ENCODE peak calls at places on chromosomes 11 and 22, in five cellular contexts. L is BE2C, I is HFF-Myc, A is colonic mucosa, M is AG10803. W is an unnamed sample.

GRCh38 chr11:131816046-131816445 is 445.6 kb downstream of the NTM start:
- DNase-seq in L (no peak), A (no peak), M (peak), I (no peak), W (no peak)

GRCh38 chr22:20080445-20080775 is 369 bp downstream of the DGCR8 start:
- DNase-seq in M (peak), L (peak), A (peak), I (no peak), W (peak)

GRCh38 chr22:27461470-27461869 is 340.1 kb downstream of the MN1 start:
- DNase-seq in I (no peak), A (no peak), L (no peak), M (peak), W (no peak)

GRCh38 chr22:48418831-48419230 is 1408.8 kb downstream of the BRD1 start:
- DNase-seq in I (no peak), A (no peak), M (no peak), L (no peak), W (no peak)

GRCh38 chr11:126466288-126467045 is 111.0 kb downstream of the ST3GAL4 start:
- DNase-seq in I (no peak), A (no peak), M (no peak), L (no peak), W (no peak)

GRCh38 chr22:45612940-45613339 is 58.7 kb upstream of the ATXN10 start:
- DNase-seq in I (no peak), L (peak), A (no peak), M (peak), W (no peak)

GRCh38 chr11:93329936-93330445 is 551 bp upstream of the DEUP1 start:
- DNase-seq in L (no peak), A (peak), M (peak), I (no peak), W (no peak)

GRCh38 chr11:10575346-10575745 is 6.9 kb upstream of the LYVE1 start:
- DNase-seq in M (no peak), L (no peak), I (no peak), A (no peak), W (no peak)

GRCh38 chr11:986270-986951 is 50.1 kb downstream of the MUC6 start:
- DNase-seq in A (no peak), L (no peak), I (no peak), M (no peak), W (no peak)

GRCh38 chr11:114026355-114026754 is 33.2 kb upstream of the ZBTB16 start:
- DNase-seq in L (peak), A (no peak), I (no peak), M (no peak), W (no peak)

GRCh38 chr22:21923163-21923561 is 29.5 kb downstream of the PPM1F start:
- DNase-seq in I (no peak), M (no peak), A (no peak), L (no peak), W (no peak)

GRCh38 chr11:2781413-2782274 is 81.8 kb upstream of the KCNQ1OT1 start:
- DNase-seq in A (peak), I (no peak), M (no peak), L (no peak), W (no peak)

GRCh38 chr11:78922886-78923625 is 348.4 kb upstream of the NARS2 start:
- DNase-seq in I (no peak), M (no peak), A (no peak), L (no peak), W (no peak)

GRCh38 chr11:71423181-71423790 is 24.9 kb downstream of the DHCR7 start:
- DNase-seq in A (no peak), I (no peak), L (no peak), M (no peak), W (no peak)

GRCh38 chr11:54558407-54558806 is 45.4 kb downstream of the OR4C46 start:
- DNase-seq in A (no peak), M (no peak), L (no peak), I (no peak), W (no peak)

GRCh38 chr11:93852242-93852641 is 1.8 kb upstream of the VSTM5 start:
- DNase-seq in I (no peak), L (no peak), A (no peak), M (no peak), W (no peak)

GRCh38 chr22:48528221-48528915 is 1299.3 kb downstream of the BRD1 start:
- DNase-seq in A (no peak), M (no peak), I (no peak), L (no peak), W (no peak)

GRCh38 chr11:20407344-20407743 is 19.8 kb downstream of the PRMT3 start:
- DNase-seq in A (no peak), M (no peak), L (no peak), I (no peak), W (no peak)

GRCh38 chr22:24994070-24994763 is 41.7 kb downstream of the KIAA1671 start:
- DNase-seq in I (no peak), A (peak), M (peak), L (no peak), W (no peak)

GRCh38 chr11:120212926-120213325 is 2.1 kb downstream of the OAF start:
- DNase-seq in L (no peak), A (peak), I (no peak), M (no peak), W (no peak)

GRCh38 chr11:62556102-62556871 is 9.7 kb upstream of the AHNAK start:
- DNase-seq in L (peak), I (peak), M (peak), A (peak), W (peak)

GRCh38 chr22:26134654-26135330 is 34.5 kb upstream of the SEZ6L start:
- DNase-seq in L (peak), M (no peak), I (no peak), A (no peak), W (no peak)

GRCh38 chr11:64007160-64007628 is 21.0 kb downstream of the OTUB1 start:
- DNase-seq in A (peak), M (peak), I (no peak), L (no peak), W (no peak)

GRCh38 chr11:6219359-6219758 is 14.0 kb downstream of the C11orf42 start:
- DNase-seq in L (no peak), A (peak), M (peak), I (peak), W (no peak)

GRCh38 chr11:82790723-82791487 is 57.2 kb upstream of the FAM181B start:
- DNase-seq in A (no peak), I (no peak), L (peak), M (no peak), W (no peak)

GRCh38 chr22:49307870-49308269 is 519.8 kb downstream of the BRD1 start:
- DNase-seq in I (no peak), M (no peak), A (peak), L (no peak), W (no peak)

GRCh38 chr11:15845261-15845660 is 511.1 kb downstream of the SOX6 start:
- DNase-seq in I (no peak), L (no peak), A (no peak), M (no peak), W (no peak)

GRCh38 chr11:73746701-73747100 is 14.2 kb downstream of the RAB6A start:
- DNase-seq in M (no peak), I (no peak), A (no peak), L (no peak), W (no peak)

GRCh38 chr11:107623183-107623582 is 32.2 kb downstream of the ELMOD1 start:
- DNase-seq in I (no peak), L (no peak), A (no peak), M (peak), W (no peak)

GRCh38 chr22:49517721-49518120 is 310.0 kb downstream of the BRD1 start:
- DNase-seq in M (no peak), L (no peak), A (no peak), I (no peak), W (no peak)

GRCh38 chr11:91244921-91245320 is 979.7 kb upstream of the FAT3 start:
- DNase-seq in L (peak), M (no peak), A (no peak), I (no peak), W (no peak)
- TF ChIP-seq CTCF in L (no peak), M (no peak), A (no peak), I (no peak), W (no peak)

GRCh38 chr11:39965701-39966100 is 1493.8 kb downstream of the LRRC4C start:
- DNase-seq in A (no peak), M (no peak), L (no peak), I (no peak), W (no peak)
- TF ChIP-seq CTCF in A (no peak), M (no peak), L (no peak), I (no peak), W (no peak)

GRCh38 chr11:112797653-112798293 is 163.4 kb upstream of the NCAM1 start:
- DNase-seq in I (no peak), L (peak), M (peak), A (no peak), W (peak)
- TF ChIP-seq CTCF in I (peak), L (peak), M (peak), A (no peak), W (peak)

DNA sequence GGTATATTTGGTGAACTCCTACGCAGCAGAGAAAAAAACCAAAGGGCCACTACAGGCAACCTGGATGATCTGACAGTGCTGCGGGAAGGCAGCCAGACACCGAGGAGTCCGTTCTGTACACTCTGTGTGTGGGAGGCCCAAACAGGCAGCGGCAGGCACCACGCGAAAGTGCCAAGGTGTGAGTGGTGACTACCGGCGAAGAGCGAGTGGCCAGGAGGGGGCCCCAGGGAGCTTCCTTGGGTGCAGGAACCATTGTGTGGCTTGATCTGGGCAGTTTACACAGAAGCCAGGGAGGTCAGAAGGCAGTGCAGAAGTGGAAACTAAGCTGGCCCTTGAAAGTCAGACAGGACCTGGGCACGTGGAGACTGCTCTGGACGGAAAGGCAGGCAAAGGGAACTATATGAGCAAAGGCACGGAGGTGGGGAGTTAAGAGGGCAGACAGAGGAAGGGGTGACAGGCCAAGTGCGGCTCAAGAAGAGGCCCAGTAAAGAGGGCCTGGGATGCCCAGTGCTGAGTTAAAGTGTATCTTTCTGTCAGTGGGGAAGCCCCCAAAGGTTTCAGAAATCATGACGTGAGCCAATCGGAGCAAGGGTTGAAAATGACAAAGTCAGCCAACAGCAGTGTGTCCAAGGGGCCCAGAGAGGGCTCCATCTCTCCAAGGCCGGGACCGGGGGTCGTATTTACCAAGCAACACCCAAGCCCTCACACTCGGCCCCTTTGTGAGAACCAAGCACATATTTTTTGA is 10.6 kb downstream of the TMEM184B start:
- DNase-seq in M (no peak), A (peak), L (peak), I (no peak), W (peak)
- TF ChIP-seq CTCF in M (peak), A (peak), L (peak), I (peak), W (peak)

DNA sequence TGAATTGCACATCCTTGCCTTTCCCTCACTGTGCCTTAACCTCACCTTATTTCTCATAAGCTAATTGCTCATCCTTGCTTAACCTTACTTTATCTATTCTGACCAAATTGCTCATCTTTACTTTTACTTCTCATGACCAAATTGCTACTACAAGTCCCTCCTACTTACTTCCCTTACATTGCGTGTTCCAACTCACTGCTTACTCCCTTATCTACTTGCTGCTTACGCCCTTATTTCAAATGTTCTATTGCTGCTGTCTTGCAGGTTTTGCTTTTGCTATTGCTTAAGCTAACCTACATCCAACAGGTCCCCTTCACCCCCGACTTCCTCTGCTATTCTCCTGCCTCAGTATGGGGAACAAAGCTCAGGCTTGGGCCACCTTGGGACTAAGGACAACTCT is 8.0 kb downstream of the OR8B2 start:
- DNase-seq in A (no peak), M (no peak), L (no peak), I (no peak), W (no peak)
- TF ChIP-seq CTCF in A (no peak), M (no peak), L (no peak), I (no peak), W (no peak)

GRCh38 chr11:3820971-3821370 is 12.6 kb downstream of the PGAP2 start:
- DNase-seq in I (no peak), L (no peak), M (no peak), A (no peak), W (no peak)
- TF ChIP-seq CTCF in I (no peak), L (no peak), M (no peak), A (no peak), W (no peak)

GRCh38 chr11:24779791-24780190 is 282.9 kb downstream of the LUZP2 start:
- DNase-seq in L (peak), A (no peak), M (no peak), I (no peak), W (no peak)
- TF ChIP-seq CTCF in L (peak), A (no peak), M (no peak), I (no peak), W (no peak)

GRCh38 chr11:69211540-69212120 is 55.9 kb downstream of the SMIM38 start:
- DNase-seq in I (no peak), L (no peak), M (no peak), A (no peak), W (peak)

GRCh38 chr11:69213964-69214363 is 58.2 kb downstream of the SMIM38 start:
- DNase-seq in A (no peak), L (no peak), I (no peak), M (no peak), W (no peak)

GRCh38 chr11:69213315-69213714 is 57.6 kb downstream of the SMIM38 start:
- DNase-seq in I (no peak), L (no peak), M (no peak), A (no peak), W (no peak)

GRCh38 chr11:69210660-69211035 is 54.9 kb downstream of the SMIM38 start:
- DNase-seq in I (no peak), A (no peak), M (no peak), L (no peak), W (no peak)

DNA sequence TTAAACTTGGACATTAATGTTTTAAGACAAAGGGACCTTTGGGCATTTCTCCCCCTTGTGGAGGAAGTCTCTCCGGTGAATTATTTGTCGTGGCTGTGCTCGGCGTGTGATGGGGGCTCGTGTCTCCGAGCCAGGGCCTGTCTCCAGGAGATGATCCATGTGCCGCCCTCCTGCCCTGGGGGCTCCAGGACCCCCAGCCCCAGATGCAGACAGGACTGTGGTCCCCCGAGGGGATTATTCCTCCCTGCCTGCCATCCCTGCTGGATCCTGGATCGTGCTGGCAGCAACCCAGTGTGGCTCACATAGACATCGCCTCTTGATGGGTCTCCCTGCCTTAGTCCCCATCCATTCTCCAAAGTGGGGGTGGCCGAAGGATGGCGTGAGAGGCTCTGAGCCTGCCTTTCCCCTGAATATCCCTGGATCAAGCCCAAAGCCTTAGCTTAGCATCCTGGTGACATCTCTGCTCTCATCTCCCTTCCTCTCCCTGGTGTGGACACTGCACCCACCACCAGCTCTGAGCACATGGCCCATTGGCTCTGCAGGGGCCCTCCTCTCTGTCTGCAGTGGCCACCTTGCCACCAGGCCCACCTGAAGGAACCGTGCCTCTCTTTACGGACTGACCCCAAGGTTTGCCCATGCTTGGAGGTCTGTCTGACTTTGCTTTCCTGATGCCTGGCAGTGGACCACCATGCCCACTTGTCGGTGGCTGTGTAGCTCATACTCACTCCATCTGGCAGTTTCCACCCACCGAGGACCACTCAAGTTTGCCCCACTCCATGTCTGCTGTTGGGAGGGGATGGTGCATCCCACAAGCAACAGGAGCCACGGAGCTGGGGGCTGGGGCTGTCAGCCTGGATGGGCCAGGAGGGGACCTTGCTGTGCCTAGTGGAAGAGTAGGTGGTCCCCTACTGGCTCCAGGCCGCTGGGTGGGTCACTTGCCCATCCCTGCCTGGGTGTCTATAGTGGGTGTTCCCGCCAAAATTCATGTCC is 56.7 kb downstream of the SMIM38 start:
- DNase-seq in L (peak), A (no peak), I (no peak), M (no peak), W (no peak)
- TF ChIP-seq CTCF in L (peak), A (no peak), I (no peak), M (peak), W (peak)

DNA sequence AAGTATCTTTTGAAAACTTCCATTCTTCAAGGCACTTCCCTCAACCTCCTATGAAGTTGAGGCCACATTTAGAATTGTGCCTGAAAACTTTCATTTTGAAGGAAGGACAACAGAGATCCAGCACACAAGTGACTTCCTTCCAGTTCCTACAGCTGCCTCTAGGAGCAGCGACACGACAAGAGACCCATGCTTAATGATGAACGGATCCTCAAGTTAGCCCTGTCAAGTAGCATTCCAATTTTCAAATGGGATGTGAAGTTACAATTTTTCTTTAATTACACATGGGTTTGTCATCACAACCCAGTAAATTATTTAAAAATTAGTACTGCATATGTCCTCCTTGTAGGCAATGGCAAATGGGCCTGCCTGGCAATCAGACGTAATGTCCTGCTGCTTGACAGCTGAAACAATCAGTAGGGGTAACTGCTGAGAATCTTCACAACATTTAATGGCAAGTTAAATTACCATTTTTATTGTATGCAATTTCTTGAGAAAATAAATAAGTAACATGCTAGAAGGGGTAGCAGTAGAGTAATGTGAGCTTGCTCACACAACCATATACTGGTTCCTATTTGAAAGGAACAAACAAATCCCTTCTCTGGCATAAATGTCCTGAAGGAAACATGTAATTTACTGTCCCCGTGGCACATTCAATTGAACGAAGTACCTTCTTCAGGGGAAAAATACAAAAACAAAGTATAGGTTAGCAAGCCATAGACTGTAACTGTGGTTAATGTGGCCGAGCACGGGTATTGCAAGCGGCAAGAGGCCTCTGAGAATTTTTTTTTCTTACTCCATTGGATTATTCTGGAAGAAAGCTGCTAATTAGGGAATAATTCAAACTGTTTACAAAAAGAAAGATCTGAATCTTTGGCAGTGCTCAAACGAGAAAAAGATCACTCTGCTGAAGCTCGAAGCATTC is 288.3 kb downstream of the CADM1 start:
- DNase-seq in I (no peak), M (no peak), A (no peak), L (no peak), W (no peak)
- TF ChIP-seq CTCF in I (peak), M (peak), A (no peak), L (peak), W (no peak)

DNA sequence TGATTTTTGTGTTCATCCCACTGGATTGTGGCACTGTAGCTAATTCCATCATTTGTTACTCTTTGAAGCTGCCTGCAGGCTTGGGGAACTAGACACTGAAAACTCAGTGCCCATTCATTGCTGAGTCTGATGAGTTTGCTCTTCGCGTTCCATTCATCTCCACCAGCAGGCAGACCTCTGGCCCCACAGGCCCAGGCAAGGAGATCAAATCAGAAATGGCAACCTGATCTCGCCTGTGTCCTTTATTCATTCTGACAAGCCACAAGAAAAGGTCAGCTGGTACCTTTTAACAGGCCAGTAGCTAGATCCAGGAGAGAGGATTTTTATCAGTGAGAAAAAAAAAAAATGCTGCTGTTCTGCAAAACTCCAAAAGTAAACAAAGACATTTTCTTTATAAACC is 742.5 kb downstream of the ETS1 start:
- DNase-seq in M (no peak), A (no peak), L (no peak), I (no peak), W (no peak)
- TF ChIP-seq CTCF in M (no peak), A (no peak), L (no peak), I (no peak), W (no peak)